ENCODE peak calls at places on chromosomes 2 and 18, in nine cellular contexts. P is Peyer's patch, O is DND-41, K is brain microvascular endothelial cell, E is AG09309, W is HFFc6, D is HFF-Myc, U is omental fat pad, Y is tibial nerve. H is an unnamed sample.

GRCh38 chr2:215693269-215693998 is 257.6 kb upstream of the FN1 start:
- DNase-seq in E (no peak), Y (no peak), O (no peak), D (no peak), U (no peak), W (peak; percentile 57), P (no peak), K (peak; percentile 75), H (no peak)

GRCh38 chr2:235607541-235608199 is 113.8 kb downstream of the AGAP1 start:
- DNase-seq in Y (no peak), D (no peak), E (no peak), U (no peak), O (no peak), W (no peak), P (no peak), K (peak; percentile 52), H (no peak)

GRCh38 chr2:113858764-113859163 is 31.1 kb upstream of the ACTR3 start:
- DNase-seq in K (peak; percentile 84), O (no peak), E (peak; percentile 90), U (no peak), D (peak; percentile 82), Y (no peak), P (no peak), W (peak; percentile 95), H (no peak)

GRCh38 chr2:121999273-121999672 is 243.8 kb downstream of the TSN start:
- DNase-seq in D (no peak), W (peak; percentile 14), E (no peak), O (no peak), Y (no peak), K (peak; percentile 73), U (no peak), P (no peak), H (no peak)

GRCh38 chr2:9138507-9139085 is 68.0 kb upstream of the ASAP2 start:
- DNase-seq in E (no peak), K (no peak), W (no peak), D (no peak), U (no peak), P (no peak), Y (no peak), O (no peak), H (peak; percentile 91)

GRCh38 chr2:36169843-36170242 is 185.7 kb upstream of the CRIM1 start:
- DNase-seq in O (no peak), W (no peak), P (no peak), K (no peak), Y (no peak), U (no peak), E (no peak), D (no peak), H (no peak)

GRCh38 chr2:196558506-196558905 is 81.0 kb upstream of the CCDC150 start:
- DNase-seq in O (no peak), W (no peak), E (no peak), U (no peak), Y (no peak), P (no peak), D (no peak), K (no peak), H (no peak)

GRCh38 chr2:30758315-30758714 is 48.9 kb downstream of the CAPN13 start:
- DNase-seq in D (no peak), W (no peak), Y (no peak), K (no peak), P (peak; percentile 25), O (no peak), E (no peak), U (no peak), H (no peak)

GRCh38 chr2:10327896-10328666 is 25.4 kb downstream of the HPCAL1 start:
- DNase-seq in O (no peak), D (no peak), U (no peak), P (peak; percentile 66), E (no peak), K (no peak), Y (no peak), W (no peak), H (no peak)

GRCh38 chr18:79343567-79344207 is 52.0 kb upstream of the NFATC1 start:
- DNase-seq in D (no peak), E (no peak), U (no peak), Y (no peak), W (no peak), K (no peak), P (no peak), O (no peak), H (peak; percentile 27)

GRCh38 chr2:108630567-108631405 is 88.5 kb upstream of the RANBP2 start:
- DNase-seq in U (no peak), Y (no peak), W (peak; percentile 30), P (no peak), D (no peak), E (no peak), K (no peak), O (no peak), H (no peak)

GRCh38 chr2:9256570-9257043 is 50.0 kb downstream of the ASAP2 start:
- DNase-seq in D (no peak), P (no peak), W (peak; percentile 5), U (no peak), O (no peak), E (no peak), Y (no peak), K (no peak), H (peak; percentile 68)

GRCh38 chr2:149579972-149580882 is 7.3 kb downstream of the MMADHC start:
- DNase-seq in E (no peak), D (no peak), Y (no peak), W (peak; percentile 35), K (peak; percentile 56), P (no peak), U (no peak), O (no peak), H (no peak)

GRCh38 chr18:32511147-32511546 is 40.5 kb upstream of the GAREM1 start:
- DNase-seq in Y (no peak), W (no peak), D (no peak), U (no peak), P (no peak), K (no peak), E (no peak), O (no peak), H (no peak)

GRCh38 chr2:84959494-84960156 is 11.3 kb upstream of the KCMF1 start:
- DNase-seq in E (no peak), Y (no peak), D (no peak), W (no peak), U (no peak), O (no peak), K (no peak), P (no peak), H (peak; percentile 89)

DNA sequence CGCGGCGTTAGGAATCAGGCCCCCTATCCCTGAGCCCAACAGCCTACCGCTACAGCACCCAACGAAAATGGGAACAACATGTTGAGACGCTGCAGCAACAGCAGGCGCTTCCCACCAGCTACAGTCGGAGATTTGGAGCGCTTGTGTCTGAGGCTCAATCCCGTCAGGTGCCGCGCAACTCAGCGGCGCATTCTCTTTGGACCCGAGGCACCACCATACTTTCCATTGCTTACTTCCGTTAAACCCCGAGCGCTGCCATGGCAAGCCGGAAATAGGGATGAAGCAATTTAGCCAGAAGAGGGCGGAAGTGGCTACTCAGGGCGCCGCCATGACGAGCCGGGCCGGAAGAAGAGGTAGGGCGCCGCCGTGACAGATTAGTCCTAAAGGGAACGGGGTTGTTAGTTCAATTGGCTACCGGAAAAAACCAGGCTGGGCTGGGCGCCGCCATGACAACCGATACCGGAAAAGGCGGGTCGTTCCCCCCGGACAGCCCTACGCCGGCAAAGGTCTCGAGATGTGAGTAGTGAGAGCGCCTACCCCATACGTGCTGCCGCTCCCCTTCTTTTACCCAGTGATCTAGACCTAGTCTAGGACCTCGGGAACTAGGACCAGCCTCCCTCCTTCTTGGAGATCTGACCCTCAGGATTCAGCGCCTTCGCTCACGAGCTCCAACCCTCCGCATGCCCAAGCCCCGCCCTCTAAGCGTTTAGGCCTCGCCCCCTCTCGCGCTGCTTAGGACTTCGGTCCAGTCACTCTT is at the start of gene CHCHD5:
- DNase-seq in K (peak; percentile 95), O (no peak), E (peak; percentile 81), U (peak; percentile 74), W (peak; percentile 97), D (peak; percentile 86), P (peak; percentile 93), Y (peak; percentile 94), H (peak; percentile 97)
- TF ChIP-seq CTCF in K (peak; percentile 21), O (no peak), E (peak; percentile 6), U (no peak), W (peak; percentile 68), D (no peak), P (peak; percentile 19), Y (peak; percentile 38), H (peak; percentile 44)

DNA sequence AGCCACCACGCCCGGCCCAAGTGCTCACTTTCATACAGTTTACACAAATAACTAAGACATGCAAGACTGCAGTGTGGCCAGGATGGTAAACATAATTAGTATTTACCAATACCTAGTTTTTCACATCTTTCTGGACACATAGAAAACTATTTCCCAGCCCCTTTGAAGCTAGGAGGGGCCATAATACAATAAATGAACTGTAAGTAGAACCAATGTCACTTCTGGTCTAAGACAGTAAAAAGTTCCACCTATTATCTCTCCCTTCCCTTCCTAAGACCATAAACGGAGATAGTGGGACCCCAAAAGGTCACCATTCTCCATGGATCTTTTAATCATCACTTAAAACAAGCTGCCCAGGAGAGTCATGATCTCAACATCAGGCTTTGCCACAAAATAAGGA is 51.0 kb downstream of the NBAS start:
- DNase-seq in Y (no peak), O (no peak), W (no peak), P (no peak), K (no peak), E (no peak), D (no peak), U (no peak), H (no peak)
- TF ChIP-seq CTCF in Y (no peak), O (no peak), W (no peak), P (no peak), K (no peak), E (no peak), D (no peak), U (no peak), H (no peak)

GRCh38 chr2:147843864-147844690 is 752 bp upstream of the ACVR2A start:
- DNase-seq in W (peak; percentile 84), U (peak; percentile 69), P (peak; percentile 96), O (no peak), K (peak; percentile 84), D (peak; percentile 47), Y (peak; percentile 90), E (peak; percentile 56), H (peak; percentile 97)
- TF ChIP-seq CTCF in W (peak; percentile 52), U (no peak), P (peak; percentile 37), O (no peak), K (peak; percentile 43), D (no peak), Y (no peak), E (peak; percentile 19), H (peak; percentile 47)

DNA sequence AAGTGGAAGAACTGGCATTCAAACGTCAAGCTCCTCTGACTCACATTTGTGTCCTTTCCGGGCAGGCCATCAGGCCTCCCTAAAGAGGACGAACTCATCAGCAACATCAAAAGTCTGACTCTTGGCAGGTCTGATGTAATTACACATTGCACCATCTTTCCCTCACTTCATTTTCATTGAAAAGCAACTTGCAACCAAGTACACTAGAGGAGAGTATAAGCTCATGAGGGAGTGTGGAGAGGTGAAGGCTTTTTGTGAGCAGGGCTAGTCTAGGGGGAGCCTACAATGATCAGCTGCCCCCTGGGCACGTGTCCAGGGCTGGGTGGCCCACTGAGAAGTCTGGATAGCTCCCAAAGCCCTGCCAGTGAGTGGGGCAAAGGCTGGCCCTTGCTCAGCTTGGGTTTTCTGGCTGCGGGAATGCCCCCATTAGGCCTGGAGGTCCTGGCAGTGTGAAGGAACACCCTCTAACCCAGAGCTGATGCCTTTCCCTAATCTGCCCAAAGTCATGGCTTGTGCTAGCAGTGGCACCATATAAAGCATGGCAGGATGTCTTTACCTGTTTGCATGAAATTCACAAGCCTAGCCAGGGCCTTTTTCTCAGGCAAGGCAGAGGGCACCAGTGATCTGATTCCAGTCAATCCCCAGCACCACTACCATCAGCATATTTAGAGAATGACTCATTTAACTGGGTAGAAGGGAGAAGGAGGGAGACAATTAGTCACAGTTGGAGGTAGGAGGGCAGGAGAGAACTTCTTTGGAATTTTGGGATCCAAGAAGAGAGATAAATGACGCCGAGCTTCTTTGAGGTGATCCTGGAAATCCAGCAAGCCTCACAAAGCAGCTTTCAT is 8.5 kb upstream of the DAW1 start:
- DNase-seq in W (peak; percentile 79), O (no peak), P (no peak), D (peak; percentile 37), K (peak; percentile 84), U (no peak), Y (peak; percentile 37), E (peak; percentile 71), H (peak; percentile 84)
- TF ChIP-seq CTCF in W (no peak), O (no peak), P (no peak), D (no peak), K (peak; percentile 26), U (no peak), Y (no peak), E (peak; percentile 22), H (no peak)